ENCODE peak calls at places on chromosomes 6 and 20, in nine cellular contexts. Y is foreskin keratinocyte, X is upper lobe of right lung, K is fibroblast of the aortic adventitia, E is foreskin fibroblast, M is heart left ventricle, Q is tibial nerve, T is ovary, P is astrocyte. N is an unnamed sample.

GRCh38 chr20:2820896-2821869 is 5.0 kb downstream of the TMEM239 start:
- DNase-seq in Y (no peak), X (peak), K (no peak), E (no peak), M (no peak), Q (no peak), T (peak), P (no peak), N (no peak)

GRCh38 chr6:30238178-30238795 is 25.1 kb upstream of the TRIM26 start:
- DNase-seq in Y (no peak), X (no peak), K (peak), E (no peak), M (no peak), Q (no peak), T (no peak), P (peak), N (no peak)

GRCh38 chr20:38617011-38617829 is 15.6 kb downstream of the ARHGAP40 start:
- DNase-seq in Y (peak), X (no peak), K (no peak), E (peak), M (no peak), Q (no peak), T (no peak), P (peak), N (no peak)

GRCh38 chr20:63520594-63520938 is at the start of gene PPDPF:
- DNase-seq in Y (peak), X (peak), K (peak), E (peak), M (peak), Q (peak), T (peak), P (peak), N (no peak)

GRCh38 chr20:4978050-4978918 is 23.0 kb downstream of the SLC23A2 start:
- DNase-seq in Y (no peak), X (no peak), K (peak), E (no peak), M (no peak), Q (no peak), T (no peak), P (peak), N (no peak)

GRCh38 chr6:23180504-23181293 is 611.3 kb downstream of the HDGFL1 start:
- DNase-seq in Y (peak), X (peak), K (peak), E (peak), M (peak), Q (no peak), T (peak), P (peak), N (no peak)

GRCh38 chr6:72776456-72776855 is 154.6 kb downstream of the KCNQ5 start:
- DNase-seq in Y (no peak), X (no peak), K (no peak), E (no peak), M (no peak), Q (no peak), T (no peak), P (no peak), N (no peak)

GRCh38 chr20:19784511-19785172 is 26.6 kb downstream of the RIN2 start:
- DNase-seq in Y (peak), X (peak), K (peak), E (peak), M (peak), Q (peak), T (peak), P (peak), N (peak)

GRCh38 chr6:95325858-95326257 is 251.5 kb upstream of the MANEA start:
- DNase-seq in Y (peak), X (no peak), K (no peak), E (no peak), M (no peak), Q (no peak), T (no peak), P (peak), N (no peak)

GRCh38 chr20:34045294-34045693 is 51.6 kb downstream of the RALY start:
- DNase-seq in Y (no peak), X (no peak), K (peak), E (no peak), M (peak), Q (peak), T (no peak), P (no peak), N (no peak)

GRCh38 chr6:73923899-73924485 is 228.0 kb downstream of the CD109 start:
- DNase-seq in Y (no peak), X (no peak), K (peak), E (peak), M (peak), Q (peak), T (no peak), P (no peak), N (no peak)

GRCh38 chr6:15538766-15539165 is 124.1 kb downstream of the DTNBP1 start:
- DNase-seq in Y (no peak), X (no peak), K (no peak), E (no peak), M (no peak), Q (no peak), T (no peak), P (no peak), N (no peak)

GRCh38 chr20:57399587-57400261 is 8.5 kb downstream of the RBM38 start:
- DNase-seq in Y (no peak), X (no peak), K (no peak), E (no peak), M (peak), Q (no peak), T (no peak), P (no peak), N (peak)

GRCh38 chr20:362271-363254 is 15.7 kb downstream of the NRSN2 start:
- DNase-seq in Y (peak), X (peak), K (peak), E (peak), M (peak), Q (peak), T (peak), P (no peak), N (no peak)

GRCh38 chr6:28182255-28182654 is 40.6 kb downstream of the ZKSCAN8 start:
- DNase-seq in Y (no peak), X (no peak), K (no peak), E (no peak), M (no peak), Q (no peak), T (no peak), P (no peak), N (no peak)

GRCh38 chr20:1286267-1287036 is 20.4 kb downstream of the SNPH start:
- DNase-seq in Y (no peak), X (no peak), K (no peak), E (no peak), M (no peak), Q (no peak), T (no peak), P (no peak), N (no peak)

GRCh38 chr20:674936-675452 is 608 bp downstream of the SCRT2 start:
- DNase-seq in Y (no peak), X (no peak), K (no peak), E (no peak), M (no peak), Q (no peak), T (no peak), P (no peak), N (no peak)

GRCh38 chr6:151389640-151390275 is 1.6 kb downstream of the ZBTB2 start:
- DNase-seq in Y (peak), X (peak), K (peak), E (peak), M (peak), Q (peak), T (peak), P (peak), N (peak)

GRCh38 chr20:45346291-45346718 is 1.9 kb downstream of the SDC4 start:
- DNase-seq in Y (no peak), X (no peak), K (no peak), E (no peak), M (no peak), Q (no peak), T (no peak), P (no peak), N (no peak)

GRCh38 chr6:113111550-113111949 is 745.6 kb upstream of the MARCKS start:
- DNase-seq in Y (no peak), X (no peak), K (no peak), E (no peak), M (no peak), Q (no peak), T (no peak), P (no peak), N (no peak)

GRCh38 chr6:41424370-41425058 is 89.1 kb downstream of the NCR2 start:
- DNase-seq in Y (peak), X (no peak), K (peak), E (peak), M (peak), Q (peak), T (peak), P (peak), N (no peak)

GRCh38 chr20:47561175-47561574 is 59.5 kb downstream of the NCOA3 start:
- DNase-seq in Y (no peak), X (no peak), K (peak), E (no peak), M (no peak), Q (no peak), T (no peak), P (peak), N (no peak)

GRCh38 chr6:17589402-17590116 is 10.5 kb upstream of the FAM8A1 start:
- DNase-seq in Y (peak), X (no peak), K (peak), E (peak), M (no peak), Q (no peak), T (no peak), P (peak), N (no peak)

GRCh38 chr6:112163295-112164257 is 76.2 kb downstream of the FAM229B start:
- DNase-seq in Y (peak), X (peak), K (peak), E (no peak), M (peak), Q (peak), T (peak), P (no peak), N (no peak)

GRCh38 chr6:129544892-129545612 is 164.9 kb downstream of the ARHGAP18 start:
- DNase-seq in Y (no peak), X (no peak), K (no peak), E (no peak), M (no peak), Q (no peak), T (no peak), P (no peak), N (no peak)

GRCh38 chr6:125852587-125852986 is 61.8 kb downstream of the NCOA7 start:
- DNase-seq in Y (no peak), X (no peak), K (no peak), E (no peak), M (no peak), Q (no peak), T (no peak), P (no peak), N (no peak)

GRCh38 chr20:39289316-39289715 is 327.2 kb downstream of the DHX35 start:
- DNase-seq in Y (no peak), X (no peak), K (no peak), E (no peak), M (no peak), Q (no peak), T (no peak), P (no peak), N (no peak)

GRCh38 chr6:82057846-82058554 is 189.5 kb downstream of the IBTK start:
- DNase-seq in Y (peak), X (no peak), K (peak), E (peak), M (no peak), Q (no peak), T (no peak), P (peak), N (no peak)

GRCh38 chr6:142746524-142746923 is 198.5 kb downstream of the HIVEP2 start:
- DNase-seq in Y (no peak), X (no peak), K (peak), E (no peak), M (peak), Q (no peak), T (no peak), P (no peak), N (no peak)

GRCh38 chr6:68990313-68990712 is 355.2 kb downstream of the ADGRB3 start:
- DNase-seq in Y (no peak), X (no peak), K (no peak), E (no peak), M (no peak), Q (no peak), T (no peak), P (no peak), N (no peak)

GRCh38 chr20:57090590-57091560 is 175.6 kb downstream of the BMP7 start:
- DNase-seq in Y (no peak), X (no peak), K (no peak), E (no peak), M (no peak), Q (no peak), T (no peak), P (no peak), N (peak)

GRCh38 chr6:134577998-134578397 is 260.1 kb upstream of the SGK1 start:
- DNase-seq in Y (peak), X (no peak), K (no peak), E (peak), M (peak), Q (no peak), T (no peak), P (peak), N (no peak)
- TF ChIP-seq CTCF in Y (peak), X (no peak), K (no peak), E (peak), M (no peak), Q (no peak), T (no peak), P (peak), N (peak)

DNA sequence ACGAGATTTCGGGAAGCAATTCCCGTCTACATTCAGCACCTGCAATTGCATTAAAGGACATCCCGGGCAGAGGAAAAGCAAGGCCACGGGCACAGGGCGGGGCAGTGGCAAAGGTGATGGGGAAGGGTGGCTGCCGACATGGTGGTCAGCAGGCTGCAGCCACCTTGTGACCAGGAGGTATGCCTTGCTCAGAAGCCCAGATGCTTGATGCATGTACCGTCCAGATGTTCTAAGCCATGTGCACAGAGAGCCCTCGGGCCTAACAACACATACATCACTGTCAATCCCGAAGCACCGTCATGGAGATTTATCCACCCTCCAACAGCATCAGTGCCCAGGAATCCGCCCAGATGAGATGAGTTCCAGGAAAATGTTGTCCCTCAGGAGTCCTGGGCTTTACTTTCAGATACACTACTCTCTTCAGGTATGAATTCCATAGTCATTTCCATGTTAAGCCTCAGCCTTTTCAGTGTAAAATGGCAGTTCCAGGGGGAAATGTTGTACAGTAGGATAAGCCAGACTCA is 77.8 kb upstream of the FRMD1 start:
- DNase-seq in Y (peak), X (no peak), K (peak), E (no peak), M (no peak), Q (no peak), T (no peak), P (peak), N (no peak)
- TF ChIP-seq CTCF in Y (no peak), X (no peak), K (no peak), E (no peak), M (no peak), Q (no peak), T (no peak), P (no peak), N (no peak)

GRCh38 chr6:149320745-149321240 is 3.3 kb downstream of the TAB2 start:
- DNase-seq in Y (no peak), X (no peak), K (no peak), E (no peak), M (no peak), Q (no peak), T (no peak), P (no peak), N (no peak)

GRCh38 chr6:149319413-149319812 is 1.9 kb downstream of the TAB2 start:
- DNase-seq in Y (peak), X (no peak), K (no peak), E (no peak), M (no peak), Q (no peak), T (no peak), P (no peak), N (no peak)

GRCh38 chr6:149317656-149318571 is at the start of gene TAB2:
- DNase-seq in Y (no peak), X (peak), K (no peak), E (no peak), M (peak), Q (peak), T (peak), P (no peak), N (no peak)

GRCh38 chr6:149316740-149317655 is 514 bp upstream of the TAB2 start:
- DNase-seq in Y (peak), X (peak), K (peak), E (peak), M (peak), Q (peak), T (peak), P (peak), N (peak)

DNA sequence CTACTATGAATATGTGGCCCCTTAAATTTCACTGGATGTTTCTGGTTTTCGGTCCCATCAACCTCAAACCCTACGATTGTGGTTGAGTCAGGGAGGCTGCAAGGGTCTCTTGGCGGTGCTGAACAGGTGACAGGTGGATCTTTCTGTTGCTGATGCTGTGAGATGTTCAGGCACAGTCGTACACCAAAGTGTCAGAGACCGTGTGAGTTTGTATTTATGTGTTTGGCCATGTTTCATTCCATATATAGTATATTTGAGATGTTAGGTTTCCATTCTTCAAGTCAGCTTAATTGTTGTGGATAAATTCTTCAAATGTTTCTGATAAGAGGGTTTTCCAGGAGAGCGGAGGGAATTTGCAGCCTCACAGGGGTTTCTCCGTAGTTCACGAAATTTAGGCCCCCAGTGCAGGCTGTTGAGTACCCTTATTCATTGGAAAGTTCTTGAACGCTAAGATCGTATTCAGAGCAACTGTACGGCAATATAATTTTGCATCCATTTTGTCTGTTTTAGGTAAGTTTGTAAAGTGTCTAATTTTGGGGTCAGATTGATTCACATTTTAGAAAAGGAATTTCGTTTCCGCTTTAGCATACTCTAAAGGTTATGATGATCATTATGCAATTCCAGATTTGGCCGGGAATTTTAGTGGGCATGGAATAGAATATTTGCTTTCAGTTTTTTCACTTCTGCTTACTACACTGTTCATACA is 1.2 kb downstream of the TAB2 start:
- DNase-seq in Y (no peak), X (no peak), K (peak), E (no peak), M (no peak), Q (no peak), T (no peak), P (no peak), N (no peak)
- TF ChIP-seq CTCF in Y (no peak), X (no peak), K (no peak), E (no peak), M (no peak), Q (no peak), T (no peak), P (no peak), N (no peak)

GRCh38 chr6:135451617-135452190 is 45.8 kb downstream of the AHI1 start:
- DNase-seq in Y (peak), X (no peak), K (peak), E (no peak), M (no peak), Q (no peak), T (no peak), P (peak), N (no peak)
- TF ChIP-seq CTCF in Y (peak), X (peak), K (peak), E (peak), M (peak), Q (peak), T (no peak), P (peak), N (peak)

GRCh38 chr6:156410649-156411048 is 366.5 kb upstream of the ARID1B start:
- DNase-seq in Y (no peak), X (no peak), K (no peak), E (no peak), M (no peak), Q (no peak), T (no peak), P (no peak), N (no peak)
- TF ChIP-seq CTCF in Y (peak), X (peak), K (peak), E (no peak), M (no peak), Q (no peak), T (no peak), P (no peak), N (peak)

GRCh38 chr20:37278966-37279590 is 10.4 kb upstream of the MANBAL start:
- DNase-seq in Y (peak), X (no peak), K (peak), E (no peak), M (no peak), Q (no peak), T (no peak), P (peak), N (peak)

GRCh38 chr20:37275125-37275524 is 13.5 kb upstream of the GHRH start:
- DNase-seq in Y (no peak), X (no peak), K (no peak), E (no peak), M (no peak), Q (no peak), T (no peak), P (no peak), N (no peak)

GRCh38 chr20:37273988-37274387 is 12.4 kb upstream of the GHRH start:
- DNase-seq in Y (no peak), X (no peak), K (no peak), E (no peak), M (no peak), Q (no peak), T (no peak), P (no peak), N (no peak)

GRCh38 chr20:37277253-37277593 is 12.2 kb upstream of the MANBAL start:
- DNase-seq in Y (no peak), X (no peak), K (no peak), E (no peak), M (no peak), Q (no peak), T (no peak), P (no peak), N (no peak)

GRCh38 chr20:37276494-37277252 is 12.8 kb upstream of the MANBAL start:
- DNase-seq in Y (peak), X (no peak), K (peak), E (peak), M (peak), Q (peak), T (peak), P (peak), N (peak)
- TF ChIP-seq CTCF in Y (peak), X (peak), K (peak), E (peak), M (peak), Q (peak), T (peak), P (peak), N (peak)

GRCh38 chr6:51494342-51494741 is 593.1 kb downstream of the PKHD1 start:
- DNase-seq in Y (peak), X (no peak), K (no peak), E (no peak), M (no peak), Q (no peak), T (no peak), P (no peak), N (no peak)
- TF ChIP-seq CTCF in Y (peak), X (no peak), K (no peak), E (no peak), M (no peak), Q (no peak), T (no peak), P (no peak), N (peak)

DNA sequence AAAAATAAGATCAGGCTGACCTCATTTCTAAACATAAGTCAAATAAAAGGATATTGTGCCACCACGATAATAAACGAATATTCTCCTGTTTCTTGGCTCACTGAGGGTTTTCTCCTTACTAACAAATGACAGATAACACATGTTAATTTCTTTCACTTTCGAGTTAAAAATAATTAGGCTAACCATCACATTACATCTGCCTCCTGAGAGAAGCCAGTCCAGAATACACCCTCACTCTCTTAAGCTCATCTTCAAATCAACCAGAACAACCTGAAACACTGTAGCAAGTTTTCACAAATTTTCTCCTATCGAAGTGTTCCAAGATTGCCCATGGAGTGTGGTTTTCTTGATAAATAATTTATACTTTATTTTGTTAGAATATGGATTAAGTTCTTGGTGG is 1285.6 kb upstream of the EYS start:
- DNase-seq in Y (no peak), X (no peak), K (no peak), E (no peak), M (no peak), Q (no peak), T (no peak), P (no peak), N (no peak)
- TF ChIP-seq CTCF in Y (no peak), X (no peak), K (no peak), E (no peak), M (no peak), Q (no peak), T (no peak), P (no peak), N (no peak)

N was measured in chondrocyte.